ENCODE peak calls at places on chromosomes 11 and 22, in eight cellular contexts. R is keratinocyte, J is H9, D is pancreas, I is transverse colon, G is kidney, U is thoracic aorta, S is uterus. F is an unnamed sample.
A peak's percentile ranks its signal among the peaks of the same experiment; 100 is the strongest.

GRCh38 chr11:89436071-89436470 is 55.1 kb downstream of the NOX4 start:
- DNase-seq in J (no peak), G (no peak), S (no peak), R (no peak), I (no peak), U (no peak), D (no peak), F (no peak)

GRCh38 chr22:38291201-38291777 is 18.5 kb upstream of the TMEM184B start:
- DNase-seq in U (no peak), I (no peak), R (no peak), S (no peak), G (no peak), D (no peak), J (no peak), F (no peak)

GRCh38 chr11:121681536-121681935 is 228.8 kb upstream of the SORL1-AS1 start:
- DNase-seq in R (no peak), G (no peak), J (no peak), S (no peak), I (no peak), U (no peak), D (no peak), F (no peak)

GRCh38 chr11:14974021-14974698 is 2.0 kb upstream of the CALCA start:
- DNase-seq in S (no peak), D (peak; percentile 59), J (peak; percentile 51), U (no peak), I (no peak), G (no peak), R (no peak), F (no peak)

GRCh38 chr22:48866906-48867597 is 960.6 kb downstream of the BRD1 start:
- DNase-seq in G (peak; percentile 32), U (no peak), D (no peak), I (no peak), S (no peak), R (no peak), J (no peak), F (no peak)

GRCh38 chr22:17706451-17706900 is 67.8 kb downstream of the BID start:
- DNase-seq in G (no peak), S (peak; percentile 32), J (peak; percentile 41), D (no peak), U (peak; percentile 6), I (peak; percentile 54), R (peak; percentile 56), F (peak; percentile 12)

GRCh38 chr22:22704156-22704946 is 59.9 kb downstream of the GGTLC2 start:
- DNase-seq in D (peak; percentile 42), I (no peak), J (peak; percentile 5), S (no peak), R (no peak), G (no peak), U (no peak), F (no peak)

GRCh38 chr11:19187101-19187500 is 14.7 kb downstream of the CSRP3 start:
- DNase-seq in J (no peak), I (no peak), D (no peak), S (no peak), U (no peak), R (no peak), G (no peak), F (no peak)

GRCh38 chr22:38477515-38477914 is 9.6 kb downstream of the KDELR3 start:
- DNase-seq in I (no peak), S (no peak), R (no peak), D (no peak), G (no peak), U (no peak), J (no peak), F (no peak)

GRCh38 chr11:102836290-102836875 is 7.0 kb downstream of the MMP3 start:
- DNase-seq in R (no peak), U (no peak), S (no peak), I (no peak), J (no peak), G (no peak), D (no peak), F (no peak)

GRCh38 chr11:105870521-105871113 is 151.4 kb downstream of the MSANTD4 start:
- DNase-seq in J (no peak), I (no peak), S (no peak), D (no peak), U (no peak), R (no peak), G (no peak), F (no peak)

GRCh38 chr11:17063171-17064002 is 14.1 kb downstream of the RPS13 start:
- DNase-seq in J (peak; percentile 76), D (peak; percentile 87), S (no peak), R (no peak), G (no peak), U (no peak), I (peak; percentile 74), F (peak; percentile 80)

DNA sequence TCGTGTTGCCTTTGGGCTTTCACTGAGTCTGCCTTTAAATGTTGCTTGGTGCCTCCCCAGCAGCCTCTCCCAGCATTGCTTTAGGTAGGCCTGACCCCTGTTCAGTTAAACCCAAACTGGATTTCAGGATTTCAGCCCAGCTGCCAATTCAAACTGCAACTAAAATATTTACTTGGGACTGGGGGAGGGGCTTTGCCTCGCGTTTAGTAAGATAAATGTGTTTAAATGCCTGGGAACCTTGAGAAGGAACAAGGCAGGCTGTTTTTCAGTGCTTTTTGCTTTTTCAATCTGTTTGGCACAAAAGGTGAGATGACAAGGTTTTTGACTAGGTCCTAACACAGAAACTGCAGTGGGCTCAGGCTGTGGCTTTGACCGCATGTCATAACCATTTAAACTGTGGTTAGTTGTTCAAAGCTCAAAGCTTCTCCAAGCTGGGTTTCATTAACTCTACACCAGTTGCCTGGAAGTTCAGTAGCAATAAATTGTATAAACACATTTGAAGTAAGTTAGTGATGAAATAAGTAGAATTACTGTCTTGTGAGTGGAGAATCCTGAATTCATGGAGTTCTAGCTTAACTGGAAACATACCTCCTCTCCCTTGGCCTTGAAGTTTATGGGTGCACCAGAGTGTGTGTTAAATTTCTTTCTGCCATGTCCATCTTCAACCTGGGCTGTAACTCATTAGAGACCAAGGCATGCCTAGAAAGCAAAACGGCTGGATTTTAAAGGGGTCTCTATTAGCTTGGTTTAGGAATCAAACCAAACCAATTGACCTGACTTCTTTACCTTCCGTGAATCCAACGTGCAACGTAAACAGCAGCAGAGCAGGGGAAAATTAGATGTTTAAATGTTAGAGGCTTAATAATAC is 3.6 kb downstream of the PKNOX2 start:
- DNase-seq in D (no peak), S (no peak), J (no peak), R (no peak), I (no peak), G (no peak), U (no peak), F (peak; percentile 54)
- H3K27ac ChIP-seq in D (peak overlapping the region; percentile 81), S (peak overlapping the region; percentile 91), J (no peak overlapping the region), R (no peak overlapping the region), I (peak overlapping the region; percentile 85), G (no peak overlapping the region), U (peak overlapping the region; percentile 86), F (peak overlapping the region; percentile 80)

GRCh38 chr11:77294040-77294439 is 7.4 kb downstream of the GDPD4 start:
- DNase-seq in S (no peak), G (no peak), D (no peak), R (no peak), U (no peak), I (no peak), J (no peak), F (no peak)

GRCh38 chr11:77287136-77287535 is 14.3 kb downstream of the GDPD4 start:
- DNase-seq in R (no peak), G (no peak), U (no peak), I (no peak), D (no peak), S (no peak), J (no peak), F (no peak)

GRCh38 chr11:77284476-77285468 is 16.7 kb downstream of the GDPD4 start:
- DNase-seq in J (no peak), R (no peak), I (no peak), G (no peak), D (no peak), U (no peak), S (no peak), F (no peak)

GRCh38 chr11:77287615-77288273 is 13.7 kb downstream of the GDPD4 start:
- DNase-seq in U (no peak), G (no peak), D (no peak), I (no peak), S (no peak), R (no peak), J (no peak), F (no peak)

DNA sequence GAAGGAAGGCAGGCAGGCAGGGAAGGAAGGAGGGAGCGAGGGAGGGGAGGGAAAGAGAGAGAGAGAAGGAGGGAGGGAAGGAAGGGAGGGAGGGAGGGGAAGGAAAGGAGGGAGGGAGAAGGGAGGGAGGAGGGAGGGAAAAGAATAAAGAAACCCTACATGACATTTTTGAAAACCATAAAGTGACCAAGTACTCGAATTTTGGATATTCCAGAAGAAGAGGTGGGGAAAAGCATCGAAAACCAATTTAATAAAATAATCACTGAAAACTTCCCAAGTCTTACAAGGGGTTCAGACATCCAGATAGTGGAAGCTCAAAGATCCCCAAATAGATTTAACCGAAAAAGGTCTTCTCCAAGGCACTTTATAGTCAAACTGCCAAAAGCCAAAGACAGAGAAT is 11.7 kb downstream of the GDPD4 start:
- DNase-seq in S (no peak), U (no peak), D (no peak), R (no peak), I (no peak), G (no peak), J (no peak), F (no peak)
- H3K4me1 ChIP-seq in S (no peaks in the 10 kb centered on the region), U (no peaks in the 10 kb centered on the region), D (no peaks in the 10 kb centered on the region), R (peaks cover 11% of the 10 kb centered on the region), I (no peaks in the 10 kb centered on the region), G (no peaks in the 10 kb centered on the region), J (no peaks in the 10 kb centered on the region), F (no peaks in the 10 kb centered on the region)

DNA sequence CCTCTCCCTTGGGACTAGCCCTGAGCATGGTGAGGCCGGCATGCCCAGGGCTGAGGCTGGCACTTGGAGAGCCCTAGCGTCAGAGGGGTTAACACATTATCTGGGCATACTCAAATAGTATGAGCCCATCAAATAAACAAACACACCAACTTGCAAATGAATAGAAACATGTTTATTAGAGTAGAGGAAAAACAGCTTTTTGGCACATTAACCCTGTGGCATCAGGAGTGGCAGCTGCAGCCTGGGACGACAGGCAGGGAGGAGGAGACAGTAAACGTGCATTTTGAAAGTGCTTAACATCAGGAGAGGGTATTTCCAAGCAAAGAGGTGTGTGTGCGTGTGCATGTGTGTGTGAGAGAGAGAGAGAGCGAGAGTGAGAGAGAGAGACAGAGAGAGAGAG is 684.9 kb downstream of the NTM start:
- DNase-seq in J (no peak), G (no peak), D (no peak), S (no peak), U (no peak), I (no peak), R (no peak), F (no peak)
- H3K27ac ChIP-seq in J (no peak overlapping the region), G (no peak overlapping the region), D (no peak overlapping the region), S (no peak overlapping the region), U (no peak overlapping the region), I (no peak overlapping the region), R (peak overlapping the region; percentile 71), F (peak overlapping the region; percentile 51)

DNA sequence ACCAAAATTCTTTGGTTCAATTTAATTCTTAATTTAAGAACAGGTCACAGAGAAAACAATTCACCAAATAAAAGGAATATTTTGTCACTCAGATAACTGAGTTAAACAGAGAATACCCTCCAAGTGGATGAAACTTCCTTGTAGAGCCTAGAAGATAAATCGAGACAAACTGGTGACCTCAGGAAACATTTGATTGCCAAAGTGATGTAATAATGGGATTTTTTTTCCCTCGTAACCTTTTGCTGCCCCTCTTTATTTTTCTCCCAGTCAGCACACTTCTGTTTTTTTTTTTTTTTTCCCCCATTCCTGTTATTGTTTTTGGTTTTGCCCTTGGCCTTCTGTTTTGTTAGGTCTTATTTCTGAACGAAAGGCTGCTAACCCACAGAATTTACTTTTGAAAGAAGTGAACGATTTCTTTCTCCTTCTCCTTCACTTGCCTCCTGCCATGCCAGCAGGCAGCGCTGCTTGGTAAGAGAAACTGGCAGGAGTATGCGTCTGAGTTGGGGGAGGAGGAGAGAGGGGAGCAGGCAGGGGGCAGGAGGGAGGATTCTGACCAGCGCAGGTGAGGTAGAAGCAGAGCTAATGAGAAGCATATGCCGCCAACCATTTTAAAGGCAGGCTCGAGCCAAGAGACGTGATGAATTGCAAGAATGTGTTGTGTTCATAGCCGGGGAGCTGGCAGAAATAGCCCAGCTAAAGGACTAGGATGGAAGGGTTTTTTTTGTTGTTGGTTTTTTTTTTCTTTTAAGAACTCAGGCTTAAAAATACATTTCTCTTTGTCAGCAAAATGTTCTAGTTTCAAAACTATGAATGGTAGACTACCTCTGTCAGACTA is 121.9 kb upstream of the MTMR2 start:
- DNase-seq in G (peak; percentile 72), R (no peak), I (no peak), S (peak; percentile 59), D (no peak), U (peak; percentile 19), J (peak; percentile 82), F (no peak)
- H3K4me1 ChIP-seq in G (peaks cover 11% of the 10 kb centered on the region), R (no peaks in the 10 kb centered on the region), I (no peaks in the 10 kb centered on the region), S (no peaks in the 10 kb centered on the region), D (no peaks in the 10 kb centered on the region), U (peaks cover 23% of the 10 kb centered on the region), J (peaks cover 4% of the 10 kb centered on the region), F (no peaks in the 10 kb centered on the region)

F was measured in SJCRH30.